ENCODE peak calls at places on chromosomes 6 and 20, in nine cellular contexts. One of them, this sample, is unnamed.

GRCh38 chr20:10558635-10559187 is 115.1 kb downstream of the JAG1 start:
- DNase-seq in stimulated activated CD4-positive, alpha-beta T cell treated with anti-CD3 and anti-CD28 coated beads, Interleukin-12 subunit alpha, Interleukin-12 subunit beta, amount 100 ng/mL, for 4 hours: no peak
- DNase-seq in NCI-H1417: no peak
- DNase-seq in SK-N-DZ: no peak
- DNase-seq in GF-D8: no peak
- DNase-seq in NCI-H1092 treated with DMSO at 0.1 percent for 48 hours: no peak
- DNase-seq in activated naive CD4-positive, alpha-beta T cell treated with anti-CD3 and anti-CD28 coated beads for 36 hours: peak
- DNase-seq in NCI-H2171 treated with DMSO at 0.1 percent for 48 hours: no peak
- DNase-seq in LoVo: no peak
- DNase-seq in this sample: no peak

GRCh38 chr6:1820165-1820564 is 210.4 kb downstream of the FOXC1 start:
- DNase-seq in activated naive CD4-positive, alpha-beta T cell treated with anti-CD3 and anti-CD28 coated beads for 36 hours: no peak
- DNase-seq in stimulated activated CD4-positive, alpha-beta T cell treated with anti-CD3 and anti-CD28 coated beads, Interleukin-12 subunit alpha, Interleukin-12 subunit beta, amount 100 ng/mL, for 4 hours: no peak
- DNase-seq in NCI-H1092 treated with DMSO at 0.1 percent for 48 hours: no peak
- DNase-seq in NCI-H1417: no peak
- DNase-seq in LoVo: no peak
- DNase-seq in NCI-H2171 treated with DMSO at 0.1 percent for 48 hours: no peak
- DNase-seq in SK-N-DZ: no peak
- DNase-seq in GF-D8: no peak
- DNase-seq in this sample: no peak

GRCh38 chr20:37977786-37978185 is 55.5 kb downstream of the TTI1 start:
- DNase-seq in GF-D8: no peak
- DNase-seq in LoVo: no peak
- DNase-seq in NCI-H1417: no peak
- DNase-seq in activated naive CD4-positive, alpha-beta T cell treated with anti-CD3 and anti-CD28 coated beads for 36 hours: no peak
- DNase-seq in NCI-H1092 treated with DMSO at 0.1 percent for 48 hours: no peak
- DNase-seq in NCI-H2171 treated with DMSO at 0.1 percent for 48 hours: no peak
- DNase-seq in SK-N-DZ: no peak
- DNase-seq in stimulated activated CD4-positive, alpha-beta T cell treated with anti-CD3 and anti-CD28 coated beads, Interleukin-12 subunit alpha, Interleukin-12 subunit beta, amount 100 ng/mL, for 4 hours: no peak
- DNase-seq in this sample: no peak

GRCh38 chr20:60210779-60211617 is 252.8 kb downstream of the CDH26 start:
- DNase-seq in SK-N-DZ: peak
- DNase-seq in activated naive CD4-positive, alpha-beta T cell treated with anti-CD3 and anti-CD28 coated beads for 36 hours: peak
- DNase-seq in NCI-H2171 treated with DMSO at 0.1 percent for 48 hours: peak
- DNase-seq in GF-D8: peak
- DNase-seq in stimulated activated CD4-positive, alpha-beta T cell treated with anti-CD3 and anti-CD28 coated beads, Interleukin-12 subunit alpha, Interleukin-12 subunit beta, amount 100 ng/mL, for 4 hours: peak
- DNase-seq in NCI-H1417: peak
- DNase-seq in LoVo: peak
- DNase-seq in NCI-H1092 treated with DMSO at 0.1 percent for 48 hours: peak
- DNase-seq in this sample: peak

GRCh38 chr6:89467437-89467836 is 34.5 kb downstream of the ANKRD6 start:
- DNase-seq in NCI-H1092 treated with DMSO at 0.1 percent for 48 hours: no peak
- DNase-seq in SK-N-DZ: no peak
- DNase-seq in stimulated activated CD4-positive, alpha-beta T cell treated with anti-CD3 and anti-CD28 coated beads, Interleukin-12 subunit alpha, Interleukin-12 subunit beta, amount 100 ng/mL, for 4 hours: no peak
- DNase-seq in GF-D8: no peak
- DNase-seq in LoVo: no peak
- DNase-seq in NCI-H2171 treated with DMSO at 0.1 percent for 48 hours: no peak
- DNase-seq in activated naive CD4-positive, alpha-beta T cell treated with anti-CD3 and anti-CD28 coated beads for 36 hours: no peak
- DNase-seq in NCI-H1417: no peak
- DNase-seq in this sample: no peak

GRCh38 chr6:27791182-27791939 is 120.8 kb downstream of the OR2B2 start:
- DNase-seq in LoVo: peak
- DNase-seq in NCI-H1417: peak
- DNase-seq in GF-D8: no peak
- DNase-seq in NCI-H1092 treated with DMSO at 0.1 percent for 48 hours: no peak
- DNase-seq in stimulated activated CD4-positive, alpha-beta T cell treated with anti-CD3 and anti-CD28 coated beads, Interleukin-12 subunit alpha, Interleukin-12 subunit beta, amount 100 ng/mL, for 4 hours: no peak
- DNase-seq in SK-N-DZ: peak
- DNase-seq in NCI-H2171 treated with DMSO at 0.1 percent for 48 hours: peak
- DNase-seq in activated naive CD4-positive, alpha-beta T cell treated with anti-CD3 and anti-CD28 coated beads for 36 hours: peak
- DNase-seq in this sample: peak

GRCh38 chr20:63384336-63384735 is 23.2 kb upstream of the CHRNA4 start:
- DNase-seq in NCI-H2171 treated with DMSO at 0.1 percent for 48 hours: no peak
- DNase-seq in stimulated activated CD4-positive, alpha-beta T cell treated with anti-CD3 and anti-CD28 coated beads, Interleukin-12 subunit alpha, Interleukin-12 subunit beta, amount 100 ng/mL, for 4 hours: no peak
- DNase-seq in NCI-H1417: no peak
- DNase-seq in NCI-H1092 treated with DMSO at 0.1 percent for 48 hours: no peak
- DNase-seq in LoVo: no peak
- DNase-seq in SK-N-DZ: no peak
- DNase-seq in GF-D8: no peak
- DNase-seq in activated naive CD4-positive, alpha-beta T cell treated with anti-CD3 and anti-CD28 coated beads for 36 hours: no peak
- DNase-seq in this sample: no peak

GRCh38 chr20:37901667-37902503 is 1.0 kb upstream of the VSTM2L start:
- DNase-seq in LoVo: no peak
- DNase-seq in NCI-H1092 treated with DMSO at 0.1 percent for 48 hours: peak
- DNase-seq in NCI-H1417: no peak
- DNase-seq in NCI-H2171 treated with DMSO at 0.1 percent for 48 hours: peak
- DNase-seq in stimulated activated CD4-positive, alpha-beta T cell treated with anti-CD3 and anti-CD28 coated beads, Interleukin-12 subunit alpha, Interleukin-12 subunit beta, amount 100 ng/mL, for 4 hours: no peak
- DNase-seq in SK-N-DZ: peak
- DNase-seq in activated naive CD4-positive, alpha-beta T cell treated with anti-CD3 and anti-CD28 coated beads for 36 hours: peak
- DNase-seq in GF-D8: no peak
- DNase-seq in this sample: peak

GRCh38 chr20:51497542-51498467 is 44.7 kb downstream of the NFATC2 start:
- DNase-seq in NCI-H2171 treated with DMSO at 0.1 percent for 48 hours: no peak
- DNase-seq in activated naive CD4-positive, alpha-beta T cell treated with anti-CD3 and anti-CD28 coated beads for 36 hours: peak
- DNase-seq in GF-D8: peak
- DNase-seq in NCI-H1417: no peak
- DNase-seq in LoVo: no peak
- DNase-seq in NCI-H1092 treated with DMSO at 0.1 percent for 48 hours: no peak
- DNase-seq in SK-N-DZ: no peak
- DNase-seq in stimulated activated CD4-positive, alpha-beta T cell treated with anti-CD3 and anti-CD28 coated beads, Interleukin-12 subunit alpha, Interleukin-12 subunit beta, amount 100 ng/mL, for 4 hours: peak
- DNase-seq in this sample: no peak